ENCODE peak calls at places on chromosomes 6 and 20, in ten cellular contexts. One of them, this sample, is unnamed.

GRCh38 chr6:33091957-33092356 is 16.2 kb downstream of the HLA-DPB1 start:
- DNase-seq in CD4-positive, alpha-beta T cell: peak; percentile 33
- DNase-seq in T-helper 17 cell: peak; percentile 28
- DNase-seq in psoas muscle: no peak
- DNase-seq in uterus: no peak
- DNase-seq in testis: no peak
- DNase-seq in AG04450: no peak
- DNase-seq in tibial nerve: peak; percentile 33
- DNase-seq in adrenal gland: no peak
- DNase-seq in neuronal stem cell: no peak
- DNase-seq in this sample: peak; percentile 44

GRCh38 chr20:33688938-33689424 is 2.8 kb upstream of the E2F1 start:
- DNase-seq in uterus: no peak
- DNase-seq in T-helper 17 cell: no peak
- DNase-seq in AG04450: no peak
- DNase-seq in CD4-positive, alpha-beta T cell: no peak
- DNase-seq in adrenal gland: peak; percentile 69
- DNase-seq in psoas muscle: no peak
- DNase-seq in tibial nerve: no peak
- DNase-seq in testis: no peak
- DNase-seq in neuronal stem cell: no peak
- DNase-seq in this sample: no peak

GRCh38 chr6:128807577-128807976 is 75.4 kb upstream of the LAMA2 start:
- DNase-seq in neuronal stem cell: peak; percentile 6
- DNase-seq in CD4-positive, alpha-beta T cell: no peak
- DNase-seq in testis: no peak
- DNase-seq in AG04450: peak; percentile 11
- DNase-seq in tibial nerve: no peak
- DNase-seq in psoas muscle: no peak
- DNase-seq in T-helper 17 cell: no peak
- DNase-seq in adrenal gland: no peak
- DNase-seq in uterus: no peak
- DNase-seq in this sample: no peak

GRCh38 chr6:88165877-88166492 is at the start of gene CNR1:
- DNase-seq in psoas muscle: peak; percentile 70
- DNase-seq in neuronal stem cell: peak; percentile 60
- DNase-seq in testis: peak; percentile 49
- DNase-seq in adrenal gland: peak; percentile 61
- DNase-seq in T-helper 17 cell: no peak
- DNase-seq in tibial nerve: peak; percentile 27
- DNase-seq in uterus: peak; percentile 21
- DNase-seq in CD4-positive, alpha-beta T cell: no peak
- DNase-seq in AG04450: no peak
- DNase-seq in this sample: peak; percentile 39

GRCh38 chr20:58133020-58133419 is 95.4 kb downstream of the ANKRD60 start:
- DNase-seq in T-helper 17 cell: no peak
- DNase-seq in AG04450: no peak
- DNase-seq in adrenal gland: no peak
- DNase-seq in CD4-positive, alpha-beta T cell: no peak
- DNase-seq in uterus: no peak
- DNase-seq in tibial nerve: no peak
- DNase-seq in psoas muscle: no peak
- DNase-seq in testis: no peak
- DNase-seq in neuronal stem cell: no peak
- DNase-seq in this sample: no peak

GRCh38 chr6:168053957-168054471 is 25.0 kb downstream of the FRMD1 start:
- DNase-seq in psoas muscle: no peak
- DNase-seq in AG04450: no peak
- DNase-seq in adrenal gland: no peak
- DNase-seq in testis: no peak
- DNase-seq in neuronal stem cell: no peak
- DNase-seq in T-helper 17 cell: no peak
- DNase-seq in uterus: no peak
- DNase-seq in tibial nerve: no peak
- DNase-seq in CD4-positive, alpha-beta T cell: no peak
- DNase-seq in this sample: no peak

GRCh38 chr6:15874821-15875220 is 212.0 kb upstream of the DTNBP1 start:
- DNase-seq in neuronal stem cell: no peak
- DNase-seq in adrenal gland: no peak
- DNase-seq in CD4-positive, alpha-beta T cell: no peak
- DNase-seq in T-helper 17 cell: no peak
- DNase-seq in tibial nerve: no peak
- DNase-seq in testis: no peak
- DNase-seq in AG04450: no peak
- DNase-seq in psoas muscle: no peak
- DNase-seq in uterus: no peak
- DNase-seq in this sample: no peak

GRCh38 chr6:157107915-157108651 is 215.2 kb downstream of the TMEM242 start:
- DNase-seq in testis: no peak
- DNase-seq in uterus: no peak
- DNase-seq in AG04450: peak; percentile 74
- DNase-seq in psoas muscle: no peak
- DNase-seq in CD4-positive, alpha-beta T cell: no peak
- DNase-seq in T-helper 17 cell: no peak
- DNase-seq in tibial nerve: no peak
- DNase-seq in adrenal gland: peak; percentile 41
- DNase-seq in neuronal stem cell: no peak
- DNase-seq in this sample: peak; percentile 63

DNA sequence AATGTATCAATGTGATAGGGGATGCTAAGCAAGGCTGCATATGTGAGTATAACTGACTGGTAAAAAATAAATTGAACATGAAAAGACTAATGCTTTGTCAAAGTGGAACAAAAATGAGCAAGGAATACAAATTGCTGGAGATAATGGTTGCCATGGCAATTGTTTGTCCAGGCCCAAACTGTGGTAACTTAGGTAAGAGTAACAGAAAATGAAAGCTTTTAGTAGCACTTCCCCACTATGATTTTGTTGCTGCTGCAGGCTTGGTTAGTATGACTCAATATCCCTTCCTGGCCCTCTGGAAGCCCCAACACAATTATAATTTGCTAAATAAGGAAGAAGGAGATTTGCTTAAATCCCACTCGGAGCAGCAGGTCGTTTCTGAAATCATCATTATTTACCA is 577.1 kb downstream of the DOK5 start:
- DNase-seq in AG04450: no peak
- DNase-seq in neuronal stem cell: no peak
- DNase-seq in CD4-positive, alpha-beta T cell: no peak
- DNase-seq in uterus: no peak
- DNase-seq in adrenal gland: no peak
- DNase-seq in tibial nerve: no peak
- DNase-seq in testis: no peak
- DNase-seq in T-helper 17 cell: no peak
- DNase-seq in psoas muscle: no peak
- DNase-seq in this sample: no peak
- H3K9me3 ChIP-seq in AG04450: peaks cover 8% of the 10 kb centered on the region
- H3K9me3 ChIP-seq in neuronal stem cell: no peaks in the 10 kb centered on the region
- H3K9me3 ChIP-seq in CD4-positive, alpha-beta T cell: no peaks in the 10 kb centered on the region
- H3K9me3 ChIP-seq in uterus: no peaks in the 10 kb centered on the region
- H3K9me3 ChIP-seq in adrenal gland: no peaks in the 10 kb centered on the region
- H3K9me3 ChIP-seq in tibial nerve: no peaks in the 10 kb centered on the region
- H3K9me3 ChIP-seq in testis: no peaks in the 10 kb centered on the region
- H3K9me3 ChIP-seq in T-helper 17 cell: no peaks in the 10 kb centered on the region
- H3K9me3 ChIP-seq in psoas muscle: no peaks in the 10 kb centered on the region
- H3K9me3 ChIP-seq in this sample: no peaks in the 10 kb centered on the region

DNA sequence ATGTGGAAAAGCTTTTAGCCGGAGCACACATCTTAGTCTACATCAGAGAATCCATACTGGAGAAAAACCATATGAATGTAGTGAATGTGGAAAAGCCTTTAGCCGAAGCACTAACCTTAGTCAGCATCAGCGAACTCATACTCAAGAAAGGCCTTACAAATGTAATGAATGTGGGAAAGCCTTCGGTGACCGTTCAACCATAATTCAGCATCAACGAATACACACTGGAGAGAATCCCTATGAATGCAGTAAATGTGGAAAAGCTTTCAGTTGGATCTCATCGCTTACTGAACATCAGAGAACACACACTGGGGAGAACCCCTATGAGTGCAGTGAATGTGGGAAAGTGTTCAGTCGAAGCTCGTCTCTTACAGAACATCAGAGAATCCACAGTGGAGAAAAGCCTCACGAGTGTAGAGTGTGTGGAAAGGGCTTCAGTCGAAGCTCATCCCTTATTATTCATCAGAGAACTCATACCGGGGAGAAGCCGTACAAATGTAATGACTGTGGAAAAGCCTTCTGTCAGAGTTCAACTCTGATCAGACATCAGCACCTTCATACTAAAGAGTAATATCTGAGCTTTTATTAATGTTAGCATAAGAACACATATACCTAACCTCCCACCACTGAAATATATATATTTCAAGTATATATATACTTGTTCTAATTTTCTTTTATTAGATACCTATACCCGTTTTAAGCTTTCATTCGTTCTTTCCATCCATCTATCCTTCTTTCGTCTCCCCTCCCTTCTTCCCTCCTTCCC is 12.5 kb downstream of the ZNF391 start:
- DNase-seq in testis: no peak
- DNase-seq in CD4-positive, alpha-beta T cell: no peak
- DNase-seq in T-helper 17 cell: no peak
- DNase-seq in neuronal stem cell: no peak
- DNase-seq in uterus: no peak
- DNase-seq in AG04450: no peak
- DNase-seq in psoas muscle: no peak
- DNase-seq in tibial nerve: no peak
- DNase-seq in adrenal gland: no peak
- DNase-seq in this sample: no peak
- H3K9me3 ChIP-seq in testis: no peaks in the 10 kb centered on the region
- H3K9me3 ChIP-seq in CD4-positive, alpha-beta T cell: peaks cover 50% of the 10 kb centered on the region
- H3K9me3 ChIP-seq in T-helper 17 cell: peaks cover 17% of the 10 kb centered on the region
- H3K9me3 ChIP-seq in neuronal stem cell: peaks cover 48% of the 10 kb centered on the region
- H3K9me3 ChIP-seq in uterus: no peaks in the 10 kb centered on the region
- H3K9me3 ChIP-seq in AG04450: peaks cover 8% of the 10 kb centered on the region
- H3K9me3 ChIP-seq in psoas muscle: peaks cover 25% of the 10 kb centered on the region
- H3K9me3 ChIP-seq in tibial nerve: peaks cover 68% of the 10 kb centered on the region
- H3K9me3 ChIP-seq in adrenal gland: no peaks in the 10 kb centered on the region
- H3K9me3 ChIP-seq in this sample: no peaks in the 10 kb centered on the region

DNA sequence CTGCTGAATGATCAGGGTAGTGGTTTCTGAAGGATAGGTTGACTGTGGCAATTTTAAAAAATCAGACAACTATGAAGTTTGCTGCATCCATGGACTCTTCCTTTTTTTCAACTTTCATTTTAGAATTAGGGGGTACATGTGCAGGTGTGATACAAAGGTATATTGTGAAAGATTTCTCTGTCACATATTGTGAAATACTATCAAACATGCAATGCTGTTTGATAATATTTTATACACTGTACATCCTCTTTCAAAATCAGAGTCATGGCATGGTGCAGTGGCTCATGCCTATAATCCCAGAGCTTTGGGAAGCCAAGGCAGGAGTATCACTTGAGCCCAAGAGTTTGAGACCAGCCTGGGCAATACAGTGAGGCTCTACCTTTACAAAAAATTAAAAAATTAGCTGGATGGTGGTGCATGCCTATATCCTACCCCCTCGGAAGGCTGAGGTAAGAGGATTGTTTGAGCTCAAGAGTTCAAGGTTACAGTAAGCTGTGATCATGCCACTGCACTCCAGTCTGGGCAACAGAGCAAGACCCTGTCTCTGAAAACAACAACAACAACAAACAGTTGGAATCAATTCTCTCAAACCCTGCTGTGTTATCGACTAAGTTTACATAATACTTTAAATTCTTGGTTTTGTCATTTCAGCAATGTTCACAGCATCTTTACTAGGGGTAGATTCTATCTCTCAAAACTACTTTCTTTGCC is 4.6 kb downstream of the WFDC12 start:
- DNase-seq in tibial nerve: no peak
- DNase-seq in neuronal stem cell: no peak
- DNase-seq in psoas muscle: no peak
- DNase-seq in uterus: no peak
- DNase-seq in testis: no peak
- DNase-seq in adrenal gland: no peak
- DNase-seq in AG04450: no peak
- DNase-seq in CD4-positive, alpha-beta T cell: no peak
- DNase-seq in T-helper 17 cell: no peak
- DNase-seq in this sample: no peak
- H3K9me3 ChIP-seq in tibial nerve: no peaks in the 10 kb centered on the region
- H3K9me3 ChIP-seq in neuronal stem cell: no peaks in the 10 kb centered on the region
- H3K9me3 ChIP-seq in psoas muscle: no peaks in the 10 kb centered on the region
- H3K9me3 ChIP-seq in uterus: no peaks in the 10 kb centered on the region
- H3K9me3 ChIP-seq in testis: no peaks in the 10 kb centered on the region
- H3K9me3 ChIP-seq in adrenal gland: no peaks in the 10 kb centered on the region
- H3K9me3 ChIP-seq in AG04450: no peaks in the 10 kb centered on the region
- H3K9me3 ChIP-seq in CD4-positive, alpha-beta T cell: no peaks in the 10 kb centered on the region
- H3K9me3 ChIP-seq in T-helper 17 cell: no peaks in the 10 kb centered on the region
- H3K9me3 ChIP-seq in this sample: no peaks in the 10 kb centered on the region

DNA sequence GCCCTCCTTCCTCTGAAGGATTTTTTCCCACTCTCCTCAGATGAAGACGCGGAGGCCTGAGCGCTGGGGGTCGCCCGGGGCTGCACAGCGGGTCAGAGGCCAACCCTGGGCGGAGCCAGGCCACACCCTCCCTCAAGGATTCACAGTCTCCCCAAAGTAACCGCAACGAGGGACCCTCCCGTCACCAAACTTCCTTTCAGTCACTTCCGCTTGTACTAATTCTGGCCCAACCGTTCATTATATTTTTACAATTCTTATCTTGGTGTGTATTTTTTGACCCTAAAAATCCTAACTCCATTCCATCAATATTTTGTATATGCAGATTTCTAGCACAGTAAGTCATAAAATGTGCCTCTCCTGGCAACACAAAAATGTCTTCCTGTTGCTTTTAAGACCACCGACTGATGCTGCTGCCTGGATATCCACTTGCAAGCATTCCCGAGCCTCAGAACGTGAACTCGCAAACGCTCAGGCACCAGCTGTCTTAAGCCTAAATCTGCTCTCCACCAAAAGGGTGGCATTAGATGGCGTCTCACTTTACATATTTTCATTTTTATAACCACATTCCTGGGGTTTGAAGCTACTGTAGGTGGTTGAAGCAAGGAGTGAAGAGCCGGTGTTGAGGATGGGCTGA is 128.0 kb downstream of the DLL1 start:
- DNase-seq in tibial nerve: no peak
- DNase-seq in adrenal gland: no peak
- DNase-seq in psoas muscle: peak; percentile 38
- DNase-seq in CD4-positive, alpha-beta T cell: no peak
- DNase-seq in testis: no peak
- DNase-seq in AG04450: no peak
- DNase-seq in neuronal stem cell: no peak
- DNase-seq in T-helper 17 cell: no peak
- DNase-seq in uterus: no peak
- DNase-seq in this sample: no peak
- H3K9me3 ChIP-seq in tibial nerve: peaks cover 2% of the 10 kb centered on the region
- H3K9me3 ChIP-seq in adrenal gland: no peaks in the 10 kb centered on the region
- H3K9me3 ChIP-seq in psoas muscle: no peaks in the 10 kb centered on the region
- H3K9me3 ChIP-seq in CD4-positive, alpha-beta T cell: no peaks in the 10 kb centered on the region
- H3K9me3 ChIP-seq in testis: no peaks in the 10 kb centered on the region
- H3K9me3 ChIP-seq in AG04450: peaks cover 96% of the 10 kb centered on the region
- H3K9me3 ChIP-seq in neuronal stem cell: peaks cover under 1% of the 10 kb centered on the region
- H3K9me3 ChIP-seq in T-helper 17 cell: no peaks in the 10 kb centered on the region
- H3K9me3 ChIP-seq in uterus: no peaks in the 10 kb centered on the region
- H3K9me3 ChIP-seq in this sample: no peaks in the 10 kb centered on the region

DNA sequence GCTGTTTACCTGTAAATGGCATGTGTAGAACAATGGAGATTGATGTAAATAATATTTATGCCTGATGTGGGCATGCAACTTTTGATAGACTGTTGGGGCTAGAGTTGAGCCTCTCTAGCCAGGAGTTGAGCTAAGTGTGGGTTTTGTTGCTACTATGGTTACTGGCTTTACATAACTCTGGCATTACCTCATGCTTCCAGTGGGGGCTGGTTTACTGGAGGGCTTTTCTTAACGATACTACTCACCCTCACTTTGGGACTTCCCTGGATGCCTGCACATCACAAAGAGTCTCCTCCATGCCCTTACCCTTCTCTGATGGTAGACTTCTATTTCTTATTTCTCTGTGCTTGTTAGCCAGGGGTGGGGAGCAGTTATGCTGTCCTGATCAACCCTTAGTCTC is 524.6 kb upstream of the CDH4 start:
- DNase-seq in adrenal gland: no peak
- DNase-seq in CD4-positive, alpha-beta T cell: no peak
- DNase-seq in uterus: no peak
- DNase-seq in T-helper 17 cell: no peak
- DNase-seq in AG04450: no peak
- DNase-seq in neuronal stem cell: no peak
- DNase-seq in testis: no peak
- DNase-seq in tibial nerve: no peak
- DNase-seq in psoas muscle: no peak
- DNase-seq in this sample: no peak
- H3K9me3 ChIP-seq in adrenal gland: no peaks in the 10 kb centered on the region
- H3K9me3 ChIP-seq in CD4-positive, alpha-beta T cell: peaks cover 7% of the 10 kb centered on the region
- H3K9me3 ChIP-seq in uterus: no peaks in the 10 kb centered on the region
- H3K9me3 ChIP-seq in T-helper 17 cell: no peaks in the 10 kb centered on the region
- H3K9me3 ChIP-seq in AG04450: no peaks in the 10 kb centered on the region
- H3K9me3 ChIP-seq in neuronal stem cell: no peaks in the 10 kb centered on the region
- H3K9me3 ChIP-seq in testis: no peaks in the 10 kb centered on the region
- H3K9me3 ChIP-seq in tibial nerve: peaks cover 10% of the 10 kb centered on the region
- H3K9me3 ChIP-seq in psoas muscle: no peaks in the 10 kb centered on the region
- H3K9me3 ChIP-seq in this sample: no peaks in the 10 kb centered on the region